ENCODE peak calls at places on chromosomes 13 and 19, in five cellular contexts. W is endothelial cell, Q is ovary, V is psoas muscle, X is choroid plexus epithelial cell. Y is an unnamed sample.

GRCh38 chr19:48391100-48392005 is at the start of gene KDELR1:
- DNase-seq in Q (peak; percentile 81), W (peak; percentile 87), X (peak; percentile 76), V (peak; percentile 70), Y (no peak)

GRCh38 chr13:91078093-91078679 is 269.3 kb upstream of the MIR17HG start:
- DNase-seq in W (no peak), V (no peak), X (peak; percentile 26), Q (no peak), Y (no peak)

GRCh38 chr19:47036233-47036651 is 12.2 kb downstream of the TMEM160 start:
- DNase-seq in Q (no peak), X (no peak), V (no peak), W (no peak), Y (no peak)

GRCh38 chr19:40719414-40719894 is 2.5 kb downstream of the ITPKC start:
- DNase-seq in V (peak; percentile 27), W (no peak), Q (no peak), X (no peak), Y (no peak)

GRCh38 chr13:59888408-59888807 is 275.3 kb downstream of the DIAPH3 start:
- DNase-seq in V (no peak), X (no peak), W (no peak), Q (no peak), Y (no peak)

GRCh38 chr13:36950920-36951319 is 30.9 kb upstream of the SMAD9 start:
- DNase-seq in V (no peak), W (no peak), X (no peak), Q (no peak), Y (no peak)

GRCh38 chr13:98779695-98780094 is 27.2 kb upstream of the SLC15A1 start:
- DNase-seq in X (no peak), Q (no peak), V (no peak), W (no peak), Y (no peak)

GRCh38 chr19:49496574-49497008 is 357 bp downstream of the RPS11 start:
- DNase-seq in Q (no peak), V (no peak), W (no peak), X (no peak), Y (no peak)

GRCh38 chr19:38287604-38288003 is 16.4 kb upstream of the C19orf33 start:
- DNase-seq in W (no peak), V (no peak), Q (no peak), X (no peak), Y (no peak)

GRCh38 chr19:31255863-31256600 is 93.2 kb downstream of the TSHZ3 start:
- DNase-seq in V (no peak), X (no peak), Q (no peak), W (no peak), Y (no peak)

GRCh38 chr13:112172641-112173171 is 105.8 kb downstream of the SOX1 start:
- DNase-seq in W (no peak), X (no peak), Q (no peak), V (no peak), Y (no peak)

GRCh38 chr13:106989866-106990265 is 421.9 kb upstream of the ARGLU1 start:
- DNase-seq in V (no peak), Q (no peak), X (no peak), W (no peak), Y (no peak)

GRCh38 chr19:29259153-29259552 is 46.2 kb upstream of the UQCRFS1 start:
- DNase-seq in V (no peak), X (peak; percentile 11), W (no peak), Q (no peak), Y (no peak)

GRCh38 chr19:15276620-15277019 is 44.4 kb upstream of the EPHX3 start:
- DNase-seq in X (no peak), Q (no peak), W (no peak), V (no peak), Y (no peak)

GRCh38 chr13:72745260-72745659 is 17.5 kb downstream of the BORA start:
- DNase-seq in W (no peak), X (peak; percentile 45), V (no peak), Q (no peak), Y (no peak)

GRCh38 chr13:39773833-39774232 is 118.4 kb downstream of the COG6 start:
- DNase-seq in V (no peak), X (peak; percentile 74), Q (no peak), W (no peak), Y (no peak)

GRCh38 chr13:33123066-33123940 is 107.1 kb downstream of the KL start:
- DNase-seq in Q (no peak), V (no peak), X (peak; percentile 38), W (no peak), Y (no peak)

GRCh38 chr13:105272660-105273631 is 1262.5 kb downstream of the EFNB2 start:
- DNase-seq in X (no peak), V (no peak), Q (no peak), W (no peak), Y (no peak)

GRCh38 chr13:67061750-67062149 is 168.4 kb downstream of the PCDH9 start:
- DNase-seq in X (peak; percentile 35), Q (no peak), W (no peak), V (no peak), Y (no peak)

GRCh38 chr13:46751811-46752635 is 44.9 kb downstream of the ESD start:
- DNase-seq in V (no peak), Q (no peak), X (peak; percentile 18), W (no peak), Y (no peak)

GRCh38 chr13:40518481-40518882 is 148.0 kb downstream of the FOXO1 start:
- DNase-seq in W (no peak), Q (no peak), V (no peak), X (no peak), Y (peak; percentile 47)

GRCh38 chr19:290539-291521 is at the start of gene PLPP2:
- DNase-seq in X (peak; percentile 17), W (no peak), Q (no peak), V (no peak), Y (no peak)

GRCh38 chr13:23876265-23876664 is 12.9 kb downstream of the MIPEP start:
- DNase-seq in Q (no peak), V (no peak), W (no peak), X (peak; percentile 50), Y (no peak)

GRCh38 chr19:17357078-17357666 is 19.8 kb downstream of the GTPBP3 start:
- DNase-seq in X (no peak), V (no peak), W (no peak), Q (no peak), Y (no peak)

GRCh38 chr19:12603714-12604113 is 6.9 kb downstream of the ZNF490 start:
- DNase-seq in Q (no peak), W (no peak), X (peak; percentile 46), V (no peak), Y (no peak)

GRCh38 chr19:13621413-13621812 is 115.1 kb upstream of the CACNA1A start:
- DNase-seq in W (no peak), X (peak; percentile 86), V (peak; percentile 14), Q (no peak), Y (peak; percentile 85)

GRCh38 chr19:8512115-8512967 is 1.6 kb downstream of the ZNF414 start:
- DNase-seq in V (no peak), X (peak; percentile 28), Q (no peak), W (no peak), Y (no peak)

GRCh38 chr13:94858856-94859811 is 146.8 kb upstream of the SOX21 start:
- DNase-seq in V (peak; percentile 44), W (peak; percentile 66), Q (peak; percentile 75), X (peak; percentile 25), Y (no peak)

GRCh38 chr13:51501592-51502205 is 48.9 kb upstream of the INTS6 start:
- DNase-seq in W (no peak), X (peak; percentile 36), Q (no peak), V (no peak), Y (no peak)

GRCh38 chr19:2034729-2035589 is 16.1 kb downstream of the MKNK2 start:
- DNase-seq in W (peak; percentile 43), Q (peak; percentile 63), V (peak; percentile 63), X (peak; percentile 56), Y (no peak)

GRCh38 chr13:21175656-21176194 is 627 bp downstream of the SKA3 start:
- DNase-seq in X (peak; percentile 58), V (no peak), Q (no peak), W (no peak), Y (no peak)

GRCh38 chr13:72139192-72139591 is 272.2 kb upstream of the DACH1 start:
- DNase-seq in X (no peak), Q (no peak), W (no peak), V (no peak), Y (no peak)

GRCh38 chr13:29706923-29707322 is 111.4 kb upstream of the SLC7A1 start:
- DNase-seq in X (no peak), V (no peak), W (no peak), Q (no peak), Y (no peak)
- TF ChIP-seq CTCF in X (no peak), V (no peak), W (no peak), Q (no peak), Y (no peak)

GRCh38 chr13:113724780-113725315 is 34.2 kb upstream of the TMEM255B start:
- DNase-seq in V (peak; percentile 76), W (peak; percentile 87), Q (peak; percentile 67), X (peak; percentile 68), Y (peak; percentile 18)
- TF ChIP-seq CTCF in V (peak; percentile 65), W (peak; percentile 83), Q (peak; percentile 78), X (peak; percentile 86), Y (peak; percentile 86)

DNA sequence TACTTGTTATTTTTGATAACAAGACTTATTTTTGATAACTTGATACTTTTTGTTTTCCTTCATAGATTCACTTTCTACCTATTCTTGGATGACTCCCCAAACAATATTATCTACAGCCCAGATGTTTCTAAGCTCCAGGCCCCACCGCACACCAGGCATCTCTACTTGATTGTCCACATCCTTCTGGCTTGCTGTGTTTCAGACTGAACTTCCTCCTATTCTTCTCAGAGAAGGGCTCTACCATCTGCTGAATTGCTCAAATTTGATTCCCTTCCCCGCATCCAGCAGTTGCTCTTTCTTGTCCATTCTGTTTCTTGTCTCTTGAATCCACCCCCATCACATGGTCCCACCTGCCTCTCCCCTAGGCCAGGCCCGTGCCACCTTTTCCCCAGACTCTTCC is 13.0 kb downstream of the NUDT15 start:
- DNase-seq in Q (no peak), W (peak; percentile 13), X (no peak), V (no peak), Y (no peak)
- TF ChIP-seq CTCF in Q (no peak), W (no peak), X (no peak), V (no peak), Y (no peak)

GRCh38 chr19:42092350-42092749 is 16.4 kb downstream of the ZNF574 start:
- DNase-seq in W (peak; percentile 60), V (no peak), X (no peak), Q (no peak), Y (no peak)
- TF ChIP-seq CTCF in W (no peak), V (peak; percentile 28), X (peak; percentile 82), Q (no peak), Y (peak; percentile 71)

GRCh38 chr13:28628250-28628649 is 30.7 kb upstream of the POMP start:
- DNase-seq in X (no peak), V (no peak), W (no peak), Q (no peak), Y (no peak)
- TF ChIP-seq CTCF in X (no peak), V (no peak), W (no peak), Q (no peak), Y (no peak)

DNA sequence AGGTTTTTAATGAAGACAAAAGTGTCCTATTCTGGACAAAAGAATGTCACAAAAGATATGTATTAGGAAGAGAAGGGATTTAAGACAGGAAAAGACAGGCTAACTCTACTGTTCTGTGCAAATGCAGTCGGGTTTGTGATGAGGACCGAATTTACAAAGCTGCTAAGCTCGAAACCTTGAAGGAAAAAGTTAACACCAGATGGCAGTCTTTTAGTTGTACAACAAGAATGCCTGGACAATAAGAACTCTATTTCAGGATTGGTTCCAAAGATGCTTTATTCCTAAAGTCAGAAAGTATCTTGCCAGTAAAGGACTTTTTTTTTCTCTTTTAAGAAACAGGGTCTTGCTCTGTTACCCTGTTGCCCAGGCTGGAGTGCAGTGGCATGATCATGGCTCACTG is 51.1 kb downstream of the HS6ST3 start:
- DNase-seq in X (peak; percentile 72), W (no peak), Q (no peak), V (no peak), Y (no peak)
- TF ChIP-seq CTCF in X (peak; percentile 51), W (no peak), Q (no peak), V (no peak), Y (peak; percentile 20)